ENCODE peak calls at places on chromosome 12, in nine cellular contexts. O is type B pancreatic cell; D is tibial artery; S is stimulated activated naive CD8-positive, alpha-beta T cell treated with anti-CD3 and anti-CD28 coated beads, Interleukin-15, amount 100 ng/mL, for 72 hours; K is sigmoid colon; P is GDM1; E is AG20443; L is NT2/D1; Q is activated effector memory CD4-positive, alpha-beta T cell treated with Interleukin-2 at 50 U/mL for 16 hours. Z is an unnamed sample.

GRCh38 chr12:31018106-31018890 is 55.4 kb upstream of the DDX11 start:
- DNase-seq in O (peak), P (no peak), E (no peak), S (no peak), K (peak), Q (no peak), L (no peak), D (peak), Z (no peak)

GRCh38 chr12:96258451-96258933 is 64.3 kb downstream of the ELK3 start:
- DNase-seq in K (no peak), S (no peak), O (no peak), E (peak), L (no peak), D (peak), Q (no peak), P (no peak), Z (no peak)

GRCh38 chr12:117212563-117213190 is 22.4 kb upstream of the FBXO21 start:
- DNase-seq in L (peak), K (peak), Q (peak), E (peak), D (peak), P (peak), S (peak), O (peak), Z (no peak)

GRCh38 chr12:106865685-106866084 is 90.0 kb upstream of the TMEM263 start:
- DNase-seq in S (no peak), O (no peak), P (no peak), E (no peak), Q (no peak), D (no peak), L (peak), K (no peak), Z (peak)

GRCh38 chr12:124651508-124652273 is 84.3 kb upstream of the NCOR2 start:
- DNase-seq in K (no peak), L (no peak), Q (no peak), D (no peak), S (no peak), O (no peak), P (no peak), E (peak), Z (no peak)

GRCh38 chr12:1863823-1864222 is 43.5 kb downstream of the LRTM2 start:
- DNase-seq in E (no peak), K (no peak), D (no peak), O (no peak), P (no peak), Q (no peak), S (no peak), L (no peak), Z (no peak)

GRCh38 chr12:90630006-90630405 is 325.0 kb downstream of the CCER1 start:
- DNase-seq in L (no peak), Q (no peak), K (no peak), P (no peak), S (no peak), D (no peak), E (no peak), O (no peak), Z (no peak)

GRCh38 chr12:1915082-1915968 is 3.1 kb downstream of the CACNA2D4 start:
- DNase-seq in K (peak), D (peak), E (peak), Q (peak), L (no peak), O (peak), S (peak), P (peak), Z (no peak)

GRCh38 chr12:30993766-30994165 is 67.2 kb downstream of the TSPAN11 start:
- DNase-seq in K (no peak), O (no peak), E (no peak), D (no peak), Q (no peak), S (no peak), P (no peak), L (no peak), Z (no peak)

GRCh38 chr12:26633591-26634210 is 199.3 kb downstream of the ITPR2 start:
- DNase-seq in K (no peak), D (no peak), E (peak), Q (no peak), O (no peak), L (no peak), S (no peak), P (no peak), Z (no peak)

GRCh38 chr12:79407671-79408622 is 282.8 kb downstream of the PAWR start:
- DNase-seq in E (peak), D (peak), O (no peak), Q (no peak), L (peak), S (peak), K (peak), P (peak), Z (peak)

GRCh38 chr12:117036046-117036445 is 63.2 kb downstream of the TESC start:
- DNase-seq in L (no peak), P (no peak), Q (no peak), E (no peak), K (peak), S (no peak), D (no peak), O (no peak), Z (no peak)